ENCODE peak calls at places on chromosomes 13 and 19, in eight cellular contexts. One of them, this sample, is unnamed.
A peak's percentile ranks its signal among the peaks of the same experiment; 100 is the strongest.

GRCh38 chr13:104414771-104415170 is 1348.6 kb upstream of the SLC10A2 start:
- DNase-seq in AG04450: no peak
- DNase-seq in right atrium auricular region: no peak
- DNase-seq in RWPE2: no peak
- DNase-seq in endodermal cell: no peak
- DNase-seq in upper lobe of right lung: no peak
- DNase-seq in right lobe of liver: no peak
- DNase-seq in spleen: no peak
- DNase-seq in this sample: no peak

GRCh38 chr13:40206241-40207109 is 460.0 kb downstream of the FOXO1 start:
- DNase-seq in AG04450: no peak
- DNase-seq in right atrium auricular region: no peak
- DNase-seq in RWPE2: peak; percentile 70
- DNase-seq in endodermal cell: no peak
- DNase-seq in upper lobe of right lung: no peak
- DNase-seq in right lobe of liver: no peak
- DNase-seq in spleen: no peak
- DNase-seq in this sample: no peak

GRCh38 chr13:105572401-105572800 is 963.1 kb downstream of the EFNB2 start:
- DNase-seq in AG04450: no peak
- DNase-seq in right atrium auricular region: no peak
- DNase-seq in RWPE2: no peak
- DNase-seq in endodermal cell: no peak
- DNase-seq in upper lobe of right lung: no peak
- DNase-seq in right lobe of liver: no peak
- DNase-seq in spleen: no peak
- DNase-seq in this sample: no peak

GRCh38 chr13:28531956-28532225 is 37.0 kb upstream of the FLT1 start:
- DNase-seq in AG04450: no peak
- DNase-seq in right atrium auricular region: no peak
- DNase-seq in RWPE2: no peak
- DNase-seq in endodermal cell: no peak
- DNase-seq in upper lobe of right lung: no peak
- DNase-seq in right lobe of liver: no peak
- DNase-seq in spleen: no peak
- DNase-seq in this sample: no peak

GRCh38 chr13:92807343-92807742 is 419.3 kb upstream of the GPC6 start:
- DNase-seq in AG04450: no peak
- DNase-seq in right atrium auricular region: no peak
- DNase-seq in RWPE2: no peak
- DNase-seq in endodermal cell: no peak
- DNase-seq in upper lobe of right lung: no peak
- DNase-seq in right lobe of liver: no peak
- DNase-seq in spleen: no peak
- DNase-seq in this sample: no peak

GRCh38 chr13:50543767-50544166 is 299.7 kb downstream of the DLEU7 start:
- DNase-seq in AG04450: peak; percentile 77
- DNase-seq in right atrium auricular region: no peak
- DNase-seq in RWPE2: no peak
- DNase-seq in endodermal cell: no peak
- DNase-seq in upper lobe of right lung: no peak
- DNase-seq in right lobe of liver: no peak
- DNase-seq in spleen: no peak
- DNase-seq in this sample: no peak

GRCh38 chr13:54536112-54536511 is 1507.5 kb downstream of the OLFM4 start:
- DNase-seq in AG04450: no peak
- DNase-seq in right atrium auricular region: no peak
- DNase-seq in RWPE2: no peak
- DNase-seq in endodermal cell: no peak
- DNase-seq in upper lobe of right lung: no peak
- DNase-seq in right lobe of liver: no peak
- DNase-seq in spleen: no peak
- DNase-seq in this sample: no peak

GRCh38 chr13:81872581-81872980 is 1531.7 kb upstream of the SPRY2 start:
- DNase-seq in AG04450: no peak
- DNase-seq in right atrium auricular region: no peak
- DNase-seq in RWPE2: no peak
- DNase-seq in endodermal cell: peak; percentile 77
- DNase-seq in upper lobe of right lung: no peak
- DNase-seq in right lobe of liver: no peak
- DNase-seq in spleen: no peak
- DNase-seq in this sample: no peak

GRCh38 chr13:50951366-50951765 is 41.8 kb downstream of the RNASEH2B start:
- DNase-seq in AG04450: peak; percentile 6
- DNase-seq in right atrium auricular region: no peak
- DNase-seq in RWPE2: no peak
- DNase-seq in endodermal cell: no peak
- DNase-seq in upper lobe of right lung: no peak
- DNase-seq in right lobe of liver: no peak
- DNase-seq in spleen: no peak
- DNase-seq in this sample: no peak

GRCh38 chr19:8093740-8094139 is 41.2 kb downstream of the CCL25 start:
- DNase-seq in AG04450: no peak
- DNase-seq in right atrium auricular region: no peak
- DNase-seq in RWPE2: no peak
- DNase-seq in endodermal cell: peak; percentile 31
- DNase-seq in upper lobe of right lung: no peak
- DNase-seq in right lobe of liver: no peak
- DNase-seq in spleen: no peak
- DNase-seq in this sample: no peak

GRCh38 chr19:39203372-39204341 is at the start of gene SYCN:
- DNase-seq in AG04450: no peak
- DNase-seq in right atrium auricular region: no peak
- DNase-seq in RWPE2: no peak
- DNase-seq in endodermal cell: peak; percentile 62
- DNase-seq in upper lobe of right lung: peak; percentile 73
- DNase-seq in right lobe of liver: no peak
- DNase-seq in spleen: no peak
- DNase-seq in this sample: no peak

GRCh38 chr19:16951529-16951928 is 62.7 kb downstream of the F2RL3 start:
- DNase-seq in AG04450: no peak
- DNase-seq in right atrium auricular region: no peak
- DNase-seq in RWPE2: no peak
- DNase-seq in endodermal cell: no peak
- DNase-seq in upper lobe of right lung: no peak
- DNase-seq in right lobe of liver: no peak
- DNase-seq in spleen: no peak
- DNase-seq in this sample: no peak

GRCh38 chr13:112248406-112248760 is 127.8 kb upstream of the SPACA7 start:
- DNase-seq in AG04450: no peak
- DNase-seq in right atrium auricular region: peak; percentile 43
- DNase-seq in RWPE2: no peak
- DNase-seq in endodermal cell: no peak
- DNase-seq in upper lobe of right lung: peak; percentile 53
- DNase-seq in right lobe of liver: peak; percentile 87
- DNase-seq in spleen: peak; percentile 38
- DNase-seq in this sample: no peak

GRCh38 chr19:6498294-6499036 is 3.6 kb downstream of the TUBB4A start:
- DNase-seq in AG04450: no peak
- DNase-seq in right atrium auricular region: no peak
- DNase-seq in RWPE2: no peak
- DNase-seq in endodermal cell: no peak
- DNase-seq in upper lobe of right lung: no peak
- DNase-seq in right lobe of liver: no peak
- DNase-seq in spleen: no peak
- DNase-seq in this sample: no peak

GRCh38 chr19:27774337-27774736 is 1438.6 kb downstream of the UQCRFS1 start:
- DNase-seq in AG04450: no peak
- DNase-seq in right atrium auricular region: peak; percentile 23
- DNase-seq in RWPE2: no peak
- DNase-seq in endodermal cell: peak; percentile 84
- DNase-seq in upper lobe of right lung: no peak
- DNase-seq in right lobe of liver: no peak
- DNase-seq in spleen: no peak
- DNase-seq in this sample: no peak

DNA sequence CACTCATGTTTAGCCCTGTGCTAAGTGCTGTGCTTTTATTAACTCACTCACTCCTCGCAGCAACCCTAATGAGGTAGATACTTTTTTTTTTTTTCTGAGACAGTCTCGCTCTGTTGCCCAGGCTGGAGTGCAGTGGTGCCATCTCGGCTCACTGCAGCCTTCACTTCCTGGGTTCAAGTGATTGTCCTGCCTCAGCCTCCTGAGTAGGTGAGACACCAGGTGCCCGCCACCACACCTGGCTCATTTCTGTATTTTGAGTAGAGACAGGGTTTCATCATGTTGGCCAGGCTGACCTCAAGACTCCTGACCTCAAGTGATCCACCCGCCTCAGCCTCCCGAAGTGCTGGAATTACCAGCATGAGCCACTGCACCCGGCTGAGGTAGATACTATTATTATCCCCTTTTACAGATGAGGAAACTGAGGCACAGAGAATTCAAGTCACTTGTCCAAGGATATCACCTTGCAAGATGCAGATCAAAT is 2.5 kb downstream of the ITPKC start:
- DNase-seq in AG04450: no peak
- DNase-seq in right atrium auricular region: no peak
- DNase-seq in RWPE2: no peak
- DNase-seq in endodermal cell: no peak
- DNase-seq in upper lobe of right lung: no peak
- DNase-seq in right lobe of liver: no peak
- DNase-seq in spleen: no peak
- DNase-seq in this sample: no peak
- H3K4me3 ChIP-seq in AG04450: peak overlapping the region; percentile 89
- H3K4me3 ChIP-seq in right atrium auricular region: peak overlapping the region; percentile 80
- H3K4me3 ChIP-seq in RWPE2: peak overlapping the region; percentile 85
- H3K4me3 ChIP-seq in endodermal cell: peak overlapping the region; percentile 94
- H3K4me3 ChIP-seq in upper lobe of right lung: peak overlapping the region; percentile 75
- H3K4me3 ChIP-seq in right lobe of liver: peak overlapping the region; percentile 83
- H3K4me3 ChIP-seq in spleen: peak overlapping the region; percentile 71
- H3K4me3 ChIP-seq in this sample: peak overlapping the region; percentile 78

DNA sequence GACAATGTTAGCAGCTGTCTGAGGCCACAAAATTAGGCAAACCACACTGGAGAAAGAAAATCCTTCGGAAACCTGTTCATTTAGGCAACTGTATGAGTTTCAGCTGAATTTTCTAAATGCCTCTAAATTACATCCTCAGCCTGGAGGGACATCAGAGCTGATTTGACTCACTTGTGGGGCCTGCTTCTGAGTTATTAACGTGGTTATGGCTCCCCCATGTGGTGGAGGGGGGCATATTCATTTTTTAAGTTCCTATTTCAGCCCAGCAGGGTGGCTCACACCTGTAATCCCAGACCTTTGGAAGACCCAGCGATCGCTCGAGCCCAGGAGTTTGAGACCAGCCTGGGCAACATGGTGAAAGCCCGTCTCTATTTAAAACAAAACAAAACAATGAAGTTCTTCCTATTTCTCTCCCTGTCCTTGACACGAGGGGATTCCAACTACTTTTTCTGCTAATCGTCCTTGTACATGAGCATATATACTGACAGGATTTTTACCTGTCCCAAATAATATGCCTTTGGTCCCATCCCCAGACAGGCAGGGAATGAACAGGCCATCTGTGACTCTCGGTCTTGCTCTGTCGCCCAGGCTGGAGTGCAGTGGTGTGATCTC is 31.5 kb upstream of the HIF3A start:
- DNase-seq in AG04450: peak; percentile 57
- DNase-seq in right atrium auricular region: peak; percentile 61
- DNase-seq in RWPE2: no peak
- DNase-seq in endodermal cell: peak; percentile 94
- DNase-seq in upper lobe of right lung: no peak
- DNase-seq in right lobe of liver: no peak
- DNase-seq in spleen: no peak
- DNase-seq in this sample: peak; percentile 58
- TF ChIP-seq CTCF in AG04450: peak; percentile 78
- TF ChIP-seq CTCF in right atrium auricular region: peak; percentile 86
- TF ChIP-seq CTCF in RWPE2: peak; percentile 87
- TF ChIP-seq CTCF in endodermal cell: peak; percentile 95
- TF ChIP-seq CTCF in upper lobe of right lung: peak; percentile 88
- TF ChIP-seq CTCF in right lobe of liver: peak; percentile 87
- TF ChIP-seq CTCF in spleen: peak; percentile 89
- TF ChIP-seq CTCF in this sample: peak; percentile 86

DNA sequence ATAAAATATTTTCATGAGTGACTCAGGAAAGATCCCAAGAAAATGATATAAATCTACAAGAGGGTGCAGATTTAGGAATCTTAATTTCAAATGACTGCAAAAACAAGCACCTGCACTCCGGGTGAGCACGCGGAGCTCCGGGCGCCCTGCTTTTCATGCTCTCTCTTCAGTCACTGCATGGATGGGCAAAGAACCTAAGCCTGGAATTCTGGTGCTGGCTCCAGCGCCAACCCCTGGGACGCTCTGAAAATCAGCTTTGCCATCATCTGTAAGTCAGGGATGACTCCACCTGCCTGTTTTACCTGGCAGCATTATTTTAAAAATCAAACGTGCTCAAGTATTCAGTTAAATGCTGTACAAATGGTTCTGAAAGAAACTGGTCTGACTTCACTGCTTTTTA is 81.3 kb downstream of the COL4A1 start:
- DNase-seq in AG04450: no peak
- DNase-seq in right atrium auricular region: no peak
- DNase-seq in RWPE2: no peak
- DNase-seq in endodermal cell: no peak
- DNase-seq in upper lobe of right lung: no peak
- DNase-seq in right lobe of liver: no peak
- DNase-seq in spleen: no peak
- DNase-seq in this sample: no peak
- H3K27ac ChIP-seq in AG04450: peak overlapping the region; percentile 21
- H3K27ac ChIP-seq in right atrium auricular region: peak overlapping the region; percentile 41
- H3K27ac ChIP-seq in RWPE2: no peak overlapping the region
- H3K27ac ChIP-seq in endodermal cell: no peak overlapping the region
- H3K27ac ChIP-seq in upper lobe of right lung: peak overlapping the region; percentile 4
- H3K27ac ChIP-seq in right lobe of liver: no peak overlapping the region
- H3K27ac ChIP-seq in spleen: peak overlapping the region; percentile 75
- H3K27ac ChIP-seq in this sample: peak overlapping the region; percentile 39

GRCh38 chr13:85538957-85539356 is 260.3 kb downstream of the SLITRK6 start:
- DNase-seq in AG04450: no peak
- DNase-seq in right atrium auricular region: no peak
- DNase-seq in RWPE2: no peak
- DNase-seq in endodermal cell: no peak
- DNase-seq in upper lobe of right lung: no peak
- DNase-seq in right lobe of liver: no peak
- DNase-seq in spleen: no peak
- DNase-seq in this sample: no peak

GRCh38 chr13:85535306-85535705 is 263.9 kb downstream of the SLITRK6 start:
- DNase-seq in AG04450: no peak
- DNase-seq in right atrium auricular region: no peak
- DNase-seq in RWPE2: no peak
- DNase-seq in endodermal cell: no peak
- DNase-seq in upper lobe of right lung: no peak
- DNase-seq in right lobe of liver: no peak
- DNase-seq in spleen: no peak
- DNase-seq in this sample: no peak

GRCh38 chr13:85541476-85541875 is 257.7 kb downstream of the SLITRK6 start:
- DNase-seq in AG04450: no peak
- DNase-seq in right atrium auricular region: no peak
- DNase-seq in RWPE2: no peak
- DNase-seq in endodermal cell: no peak
- DNase-seq in upper lobe of right lung: no peak
- DNase-seq in right lobe of liver: no peak
- DNase-seq in spleen: no peak
- DNase-seq in this sample: no peak

DNA sequence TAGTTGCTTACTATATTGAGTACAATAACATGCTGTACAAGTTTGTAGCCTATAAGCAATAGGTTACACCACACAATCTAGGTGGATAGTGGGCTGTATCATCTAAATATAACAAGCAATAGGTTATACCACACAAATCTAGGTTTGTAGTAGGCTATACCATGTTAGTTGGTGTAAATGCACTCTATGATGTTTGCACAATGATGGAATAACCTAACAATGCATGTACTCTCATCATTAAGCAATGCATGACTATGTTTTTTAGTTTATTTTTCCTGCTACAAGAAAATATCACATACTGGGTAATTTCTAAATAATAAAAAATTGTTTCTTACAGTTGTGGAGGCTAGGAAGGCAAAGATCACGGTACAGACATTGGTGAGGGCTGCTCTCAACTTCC is 262.5 kb downstream of the SLITRK6 start:
- DNase-seq in AG04450: no peak
- DNase-seq in right atrium auricular region: no peak
- DNase-seq in RWPE2: no peak
- DNase-seq in endodermal cell: no peak
- DNase-seq in upper lobe of right lung: no peak
- DNase-seq in right lobe of liver: no peak
- DNase-seq in spleen: no peak
- DNase-seq in this sample: no peak
- H3K4me3 ChIP-seq in AG04450: no peak overlapping the region
- H3K4me3 ChIP-seq in right atrium auricular region: no peak overlapping the region
- H3K4me3 ChIP-seq in RWPE2: no peak overlapping the region
- H3K4me3 ChIP-seq in endodermal cell: no peak overlapping the region
- H3K4me3 ChIP-seq in upper lobe of right lung: no peak overlapping the region
- H3K4me3 ChIP-seq in right lobe of liver: no peak overlapping the region
- H3K4me3 ChIP-seq in spleen: no peak overlapping the region
- H3K4me3 ChIP-seq in this sample: no peak overlapping the region

This sample was measured in dorsolateral prefrontal cortex.